ENCODE peak calls at places on chromosome 11, in nine cellular contexts. C is AG09309, E is Peyer's patch, Q is cardiac fibroblast, R is cardiac muscle cell, K is SJSA1, D is fibroblast of lung, M is PC-9, V is astrocyte of the spinal cord. A is an unnamed sample.
A peak's percentile ranks its signal among the peaks of the same experiment; 100 is the strongest.

GRCh38 chr11:1728931-1729691 is 21.3 kb downstream of the IFITM10 start:
- DNase-seq in E (peak; percentile 76), Q (no peak), V (no peak), M (no peak), R (no peak), K (no peak), D (no peak), C (no peak), A (no peak)

GRCh38 chr11:19811391-19811790 is 98.8 kb downstream of the NAV2 start:
- DNase-seq in Q (no peak), K (no peak), V (no peak), D (no peak), E (no peak), M (no peak), R (no peak), C (no peak), A (no peak)

GRCh38 chr11:111935331-111936044 is 1.7 kb upstream of the DIXDC1 start:
- DNase-seq in E (no peak), Q (peak; percentile 72), R (peak; percentile 76), C (no peak), D (no peak), K (no peak), V (no peak), M (no peak), A (no peak)

GRCh38 chr11:68337399-68337835 is 25.0 kb downstream of the LRP5 start:
- DNase-seq in C (no peak), K (no peak), M (no peak), R (no peak), V (no peak), D (no peak), Q (no peak), E (no peak), A (no peak)

GRCh38 chr11:1831338-1832180 is 3.2 kb upstream of the SYT8 start:
- DNase-seq in K (no peak), V (no peak), D (no peak), M (no peak), Q (no peak), R (no peak), C (no peak), E (no peak), A (no peak)

GRCh38 chr11:6022954-6023353 is 7.6 kb downstream of the OR56A1 start:
- DNase-seq in V (peak; percentile 19), M (no peak), R (peak; percentile 67), C (peak; percentile 23), Q (peak; percentile 73), D (peak; percentile 20), E (no peak), K (no peak), A (no peak)

GRCh38 chr11:23123766-23124165 is 263.5 kb upstream of the CCDC179 start:
- DNase-seq in K (no peak), Q (peak; percentile 22), V (peak; percentile 44), M (no peak), D (peak; percentile 65), C (peak; percentile 1), E (no peak), R (peak; percentile 27), A (no peak)

GRCh38 chr11:14148653-14149273 is 186.2 kb downstream of the SPON1 start:
- DNase-seq in K (no peak), E (no peak), R (peak; percentile 57), Q (peak; percentile 63), V (peak; percentile 39), D (peak; percentile 13), C (peak; percentile 3), M (no peak), A (no peak)

GRCh38 chr11:66476841-66477251 is 3.4 kb upstream of the DPP3 start:
- DNase-seq in C (no peak), K (no peak), M (no peak), D (no peak), Q (no peak), R (no peak), E (no peak), V (no peak), A (no peak)

GRCh38 chr11:37394236-37394870 is 796.3 kb upstream of the RAG2 start:
- DNase-seq in Q (peak; percentile 0), M (no peak), E (no peak), V (no peak), C (no peak), R (no peak), D (no peak), K (no peak), A (no peak)

GRCh38 chr11:72243567-72244316 is at the start of gene PHOX2A:
- DNase-seq in M (no peak), V (no peak), R (no peak), Q (no peak), K (no peak), E (no peak), C (no peak), D (no peak), A (no peak)

GRCh38 chr11:72245232-72245816 is 1.3 kb upstream of the PHOX2A start:
- DNase-seq in D (no peak), M (no peak), Q (no peak), R (no peak), K (no peak), V (no peak), C (no peak), E (no peak), A (no peak)

GRCh38 chr11:72243173-72243566 is 806 bp downstream of the PHOX2A start:
- DNase-seq in E (no peak), R (no peak), D (no peak), M (no peak), C (no peak), Q (no peak), K (no peak), V (no peak), A (no peak)

GRCh38 chr11:72242141-72242540 is 1.8 kb downstream of the PHOX2A start:
- DNase-seq in C (no peak), D (no peak), Q (no peak), M (no peak), E (no peak), K (no peak), V (no peak), R (no peak), A (no peak)

DNA sequence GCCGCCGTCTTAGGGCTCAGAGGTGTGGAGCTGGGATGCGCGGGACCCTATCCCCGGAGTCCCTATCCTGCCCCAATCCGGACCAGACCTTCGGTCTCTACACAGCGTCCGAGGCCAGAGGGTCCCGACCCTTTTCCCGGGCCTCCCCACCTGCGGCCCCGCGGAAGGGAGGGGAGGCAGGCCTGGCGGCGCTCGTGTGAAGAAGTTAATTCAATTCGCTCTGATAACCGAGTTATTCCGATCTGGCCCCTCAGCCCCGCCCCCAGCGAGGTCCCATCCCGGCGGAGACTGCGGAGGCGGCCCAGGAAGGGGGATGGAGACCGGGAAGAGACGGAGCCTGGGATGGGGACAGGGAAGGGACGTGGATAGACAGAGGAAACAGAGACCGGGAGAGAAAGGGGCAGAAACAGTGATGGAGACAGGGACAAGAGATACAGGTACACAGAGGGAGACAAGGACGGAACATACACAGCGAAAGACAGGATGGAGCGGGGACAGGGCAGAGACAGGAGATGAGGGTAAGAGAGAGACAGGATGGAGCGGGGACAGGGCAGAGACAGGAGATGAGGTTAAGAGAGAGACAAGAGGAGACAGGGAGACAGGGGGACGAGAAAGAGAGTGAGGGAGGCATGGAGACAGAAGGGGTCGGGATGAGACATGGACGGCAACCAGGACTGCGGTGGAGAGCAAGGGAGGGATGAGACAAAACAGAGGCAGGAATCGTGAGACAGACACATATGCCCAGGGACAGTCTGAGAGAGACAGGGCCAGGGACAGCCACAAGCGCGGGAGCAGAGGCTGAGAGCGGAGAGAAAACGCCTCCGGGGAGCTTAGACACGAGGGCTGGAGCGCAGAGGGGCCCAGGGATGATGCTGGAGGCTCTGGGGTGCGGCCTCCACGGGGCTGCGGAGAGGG is 598 bp upstream of the PHOX2A start:
- DNase-seq in E (no peak), Q (no peak), R (no peak), C (no peak), M (no peak), D (no peak), K (no peak), V (no peak), A (no peak)
- H3K4me3 ChIP-seq in E (no peak overlapping the region), Q (no peak overlapping the region), R (peak overlapping the region; percentile 18), C (no peak overlapping the region), M (no peak overlapping the region), D (no peak overlapping the region), K (no peak overlapping the region), V (no peak overlapping the region), A (no peak overlapping the region)

DNA sequence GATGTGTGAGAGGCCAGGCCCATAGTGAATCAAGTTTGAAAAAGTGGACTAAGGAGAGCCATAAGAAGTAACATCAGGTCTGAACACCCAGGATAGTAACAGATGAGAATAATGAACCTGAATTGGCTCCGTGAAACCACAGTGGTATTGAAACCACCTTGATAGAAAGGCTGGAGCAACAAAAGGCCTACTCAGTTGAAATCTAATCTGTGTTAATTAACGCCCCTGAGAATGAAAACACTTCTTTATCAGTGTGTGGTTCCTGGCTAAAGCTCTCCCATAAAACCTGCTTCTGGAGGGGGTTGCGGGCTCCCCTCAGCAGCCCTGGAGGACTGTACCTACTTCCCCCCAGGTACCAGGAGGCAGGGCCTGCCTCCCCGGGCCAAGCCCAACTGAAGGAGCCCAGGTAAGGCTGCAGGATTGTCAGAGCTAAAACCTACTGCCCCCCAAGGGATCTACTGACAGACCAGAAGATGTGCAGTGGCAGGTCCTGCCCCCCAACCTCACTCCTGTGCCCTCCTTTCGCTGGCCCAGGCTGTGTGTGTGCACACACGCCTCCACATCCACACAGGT is 54.6 kb downstream of the PLEKHA7 start:
- DNase-seq in D (no peak), C (no peak), M (no peak), E (no peak), R (no peak), Q (no peak), K (no peak), V (no peak), A (no peak)
- H3K4me3 ChIP-seq in D (no peak overlapping the region), C (no peak overlapping the region), M (no peak overlapping the region), E (no peak overlapping the region), R (no peak overlapping the region), Q (no peak overlapping the region), K (no peak overlapping the region), V (no peak overlapping the region), A (no peak overlapping the region)

DNA sequence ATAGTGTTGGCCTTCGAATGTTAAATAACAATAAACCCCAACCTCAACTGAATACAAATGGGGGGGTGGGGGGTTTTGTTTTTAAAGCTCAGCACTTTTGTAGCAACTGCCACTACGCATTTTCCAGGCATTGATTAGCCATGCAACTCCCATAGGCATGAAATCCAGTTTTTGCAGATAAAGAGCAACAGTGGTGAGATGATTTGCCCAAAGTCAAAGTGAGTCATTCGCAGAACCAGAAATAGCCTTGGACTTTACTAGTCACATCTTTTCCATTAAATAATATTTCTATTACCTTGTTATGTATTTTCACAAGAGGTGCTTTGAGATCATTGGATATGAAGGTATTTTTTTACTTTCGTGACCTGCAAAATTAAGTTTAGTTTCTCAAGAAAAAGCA is 1.7 kb upstream of the PHF21A start:
- DNase-seq in E (no peak), M (no peak), V (peak; percentile 52), K (no peak), R (peak; percentile 56), C (no peak), D (peak; percentile 68), Q (peak; percentile 57), A (no peak)
- H3K4me3 ChIP-seq in E (no peak overlapping the region), M (peak overlapping the region; percentile 64), V (peak overlapping the region; percentile 65), K (no peak overlapping the region), R (peak overlapping the region; percentile 88), C (no peak overlapping the region), D (peak overlapping the region; percentile 57), Q (no peak overlapping the region), A (no peak overlapping the region)

DNA sequence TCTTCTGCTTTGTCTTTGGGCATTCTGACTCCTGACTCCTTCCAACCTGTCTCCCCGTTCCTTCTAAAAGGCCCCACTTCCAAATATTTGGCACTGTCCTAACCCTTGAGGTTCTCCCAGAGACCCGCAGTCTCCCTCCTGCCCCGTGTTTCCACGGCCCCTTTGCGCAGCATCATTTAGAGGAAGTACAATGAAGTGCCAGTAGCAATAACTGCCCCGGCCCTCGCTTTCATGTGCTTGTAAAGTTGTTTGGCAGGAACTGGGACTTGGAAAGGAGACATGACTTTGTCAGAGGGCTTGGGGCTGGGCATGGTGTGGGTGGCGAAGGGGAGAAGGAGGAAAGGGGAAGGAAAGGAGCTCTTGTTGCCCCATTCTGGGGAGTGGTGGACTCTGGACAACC is 2.6 kb downstream of the CD44 start:
- DNase-seq in E (peak; percentile 87), V (no peak), Q (no peak), K (no peak), M (peak; percentile 32), R (no peak), C (no peak), D (no peak), A (no peak)
- H3K4me3 ChIP-seq in E (peak overlapping the region; percentile 79), V (peak overlapping the region; percentile 98), Q (peak overlapping the region; percentile 94), K (no peak overlapping the region), M (peak overlapping the region; percentile 70), R (no peak overlapping the region), C (peak overlapping the region; percentile 86), D (peak overlapping the region; percentile 99), A (peak overlapping the region; percentile 92)